ENCODE peak calls at places on chromosomes 4 and X, in ten cellular contexts. T, N, R, C, H, O, Q, Y, Z and B are unnamed samples.

GRCh38 chr4:127686656-127687055 is 43.5 kb upstream of the SLC25A31 start:
- DNase-seq in T (no peak), N (no peak), R (no peak), C (peak), H (no peak), O (no peak), Q (no peak), Y (peak), Z (no peak), B (no peak)

GRCh38 chrX:50812995-50813842 is 775 bp downstream of the SHROOM4 start:
- DNase-seq in T (peak), N (peak), R (peak), C (no peak), H (no peak), O (peak), Q (peak), Y (peak), Z (peak), B (no peak)

GRCh38 chrX:51893931-51894696 is 691 bp downstream of the MAGED1 start:
- DNase-seq in T (peak), N (no peak), R (no peak), C (no peak), H (peak), O (peak), Q (peak), Y (peak), Z (no peak), B (no peak)

GRCh38 chr4:2255501-2256155 is 6.3 kb downstream of the MXD4 start:
- DNase-seq in T (no peak), N (peak), R (no peak), C (no peak), H (peak), O (peak), Q (no peak), Y (no peak), Z (peak), B (no peak)

GRCh38 chr4:107896158-107896645 is 35.1 kb upstream of the CYP2U1 start:
- DNase-seq in T (no peak), N (no peak), R (no peak), C (peak), H (no peak), O (no peak), Q (peak), Y (peak), Z (no peak), B (no peak)

GRCh38 chr4:134313591-134313990 is 112.0 kb upstream of the PABPC4L start:
- DNase-seq in T (no peak), N (no peak), R (no peak), C (no peak), H (no peak), O (no peak), Q (peak), Y (no peak), Z (no peak), B (no peak)

GRCh38 chr4:64582492-64582891 is 173.2 kb upstream of the TECRL start:
- DNase-seq in T (no peak), N (no peak), R (no peak), C (no peak), H (no peak), O (no peak), Q (no peak), Y (no peak), Z (no peak), B (no peak)

GRCh38 chrX:8374041-8374825 is 90.4 kb upstream of the VCX3B start:
- DNase-seq in T (no peak), N (no peak), R (no peak), C (no peak), H (no peak), O (no peak), Q (no peak), Y (peak), Z (no peak), B (no peak)

GRCh38 chrX:106484233-106484632 is 127.5 kb upstream of the RADX start:
- DNase-seq in T (no peak), N (no peak), R (no peak), C (no peak), H (peak), O (no peak), Q (no peak), Y (no peak), Z (no peak), B (no peak)

GRCh38 chr4:152903658-152904057 is 32.5 kb upstream of the FHDC1 start:
- DNase-seq in T (no peak), N (no peak), R (no peak), C (no peak), H (no peak), O (no peak), Q (no peak), Y (no peak), Z (no peak), B (no peak)

GRCh38 chr4:156763511-156763910 is 208.1 kb downstream of the PDGFC start:
- DNase-seq in T (no peak), N (no peak), R (no peak), C (peak), H (no peak), O (no peak), Q (peak), Y (no peak), Z (no peak), B (no peak)

GRCh38 chr4:74598611-74599325 is 153.8 kb downstream of the AREG start:
- DNase-seq in T (no peak), N (no peak), R (no peak), C (no peak), H (no peak), O (no peak), Q (peak), Y (no peak), Z (no peak), B (no peak)

GRCh38 chr4:139555705-139556070 is 331 bp downstream of the SETD7 start:
- DNase-seq in T (no peak), N (peak), R (peak), C (no peak), H (no peak), O (peak), Q (peak), Y (no peak), Z (peak), B (no peak)

GRCh38 chr4:7842384-7843279 is 97.0 kb downstream of the AFAP1 start:
- DNase-seq in T (no peak), N (no peak), R (no peak), C (peak), H (no peak), O (peak), Q (peak), Y (peak), Z (no peak), B (no peak)

GRCh38 chr4:31007858-31008257 is 287.7 kb downstream of the PCDH7 start:
- DNase-seq in T (no peak), N (no peak), R (no peak), C (no peak), H (no peak), O (no peak), Q (no peak), Y (no peak), Z (no peak), B (no peak)

GRCh38 chr4:1499465-1499864 is 93.2 kb upstream of the NKX1-1 start:
- DNase-seq in T (no peak), N (no peak), R (no peak), C (no peak), H (no peak), O (no peak), Q (no peak), Y (no peak), Z (peak), B (no peak)

GRCh38 chr4:77617203-77617602 is 11.6 kb downstream of the CXCL13 start:
- DNase-seq in T (no peak), N (no peak), R (no peak), C (no peak), H (no peak), O (no peak), Q (no peak), Y (peak), Z (no peak), B (no peak)

GRCh38 chr4:41644288-41644914 is 104.1 kb downstream of the PHOX2B start:
- DNase-seq in T (peak), N (peak), R (peak), C (peak), H (peak), O (peak), Q (peak), Y (no peak), Z (peak), B (no peak)

GRCh38 chr4:155322782-155323181 is 54.0 kb downstream of the MAP9 start:
- DNase-seq in T (no peak), N (no peak), R (no peak), C (no peak), H (no peak), O (no peak), Q (no peak), Y (no peak), Z (no peak), B (no peak)

GRCh38 chrX:38939067-38939466 is 137.8 kb downstream of the MID1IP1 start:
- DNase-seq in T (no peak), N (no peak), R (no peak), C (peak), H (no peak), O (peak), Q (peak), Y (no peak), Z (no peak), B (no peak)

GRCh38 chr4:40514409-40515025 is 115.1 kb downstream of the RBM47 start:
- DNase-seq in T (no peak), N (no peak), R (no peak), C (no peak), H (no peak), O (no peak), Q (no peak), Y (peak), Z (no peak), B (no peak)

GRCh38 chr4:102326951-102327350 is 18.3 kb downstream of the SLC39A8 start:
- DNase-seq in T (no peak), N (no peak), R (no peak), C (no peak), H (no peak), O (no peak), Q (no peak), Y (no peak), Z (no peak), B (no peak)

GRCh38 chr4:10461091-10461849 is 4.0 kb upstream of the ZNF518B start:
- DNase-seq in T (peak), N (peak), R (peak), C (peak), H (peak), O (peak), Q (peak), Y (no peak), Z (peak), B (no peak)

GRCh38 chr4:52956691-52957090 is 94.6 kb downstream of the RASL11B start:
- DNase-seq in T (no peak), N (no peak), R (no peak), C (no peak), H (no peak), O (no peak), Q (no peak), Y (no peak), Z (no peak), B (no peak)

GRCh38 chr4:54513231-54513630 is 144.5 kb upstream of the KIT start:
- DNase-seq in T (no peak), N (no peak), R (no peak), C (peak), H (no peak), O (peak), Q (peak), Y (peak), Z (no peak), B (no peak)

GRCh38 chr4:138235419-138235952 is 6.7 kb downstream of the SLC7A11 start:
- DNase-seq in T (no peak), N (no peak), R (no peak), C (peak), H (no peak), O (no peak), Q (peak), Y (peak), Z (no peak), B (no peak)

GRCh38 chrX:103554687-103555417 is 30.5 kb upstream of the TCEAL4 start:
- DNase-seq in T (peak), N (no peak), R (peak), C (no peak), H (peak), O (peak), Q (peak), Y (no peak), Z (no peak), B (no peak)

GRCh38 chr4:86107112-86107511 is 252.7 kb downstream of the MAPK10 start:
- DNase-seq in T (no peak), N (no peak), R (no peak), C (no peak), H (no peak), O (no peak), Q (no peak), Y (no peak), Z (no peak), B (no peak)

GRCh38 chrX:151983186-151983585 is 8.7 kb upstream of the GABRE start:
- DNase-seq in T (no peak), N (no peak), R (no peak), C (no peak), H (no peak), O (no peak), Q (no peak), Y (no peak), Z (no peak), B (no peak)

GRCh38 chr4:147408189-147408588 is 72.7 kb upstream of the EDNRA start:
- DNase-seq in T (no peak), N (no peak), R (no peak), C (no peak), H (no peak), O (no peak), Q (no peak), Y (no peak), Z (no peak), B (no peak)

GRCh38 chrX:129318375-129318774 is 204.9 kb downstream of the SMARCA1 start:
- DNase-seq in T (no peak), N (no peak), R (no peak), C (no peak), H (no peak), O (peak), Q (peak), Y (peak), Z (no peak), B (no peak)

GRCh38 chr4:56424697-56425514 is 10.5 kb downstream of the PPAT start:
- DNase-seq in T (no peak), N (no peak), R (no peak), C (peak), H (peak), O (peak), Q (peak), Y (peak), Z (no peak), B (no peak)

GRCh38 chr4:57544811-57545654 is 434.8 kb upstream of the IGFBP7 start:
- DNase-seq in T (no peak), N (no peak), R (no peak), C (no peak), H (no peak), O (no peak), Q (no peak), Y (no peak), Z (no peak), B (no peak)

GRCh38 chrX:136237074-136237473 is 14.1 kb downstream of the MAP7D3 start:
- DNase-seq in T (no peak), N (no peak), R (no peak), C (no peak), H (no peak), O (no peak), Q (no peak), Y (no peak), Z (no peak), B (no peak)

GRCh38 chr4:80138556-80139538 is 58.5 kb upstream of the PRDM8 start:
- DNase-seq in T (no peak), N (no peak), R (no peak), C (peak), H (peak), O (no peak), Q (peak), Y (peak), Z (no peak), B (peak)

GRCh38 chr4:3112979-3113469 is 38.5 kb downstream of the HTT start:
- DNase-seq in T (no peak), N (no peak), R (no peak), C (no peak), H (no peak), O (no peak), Q (no peak), Y (peak), Z (no peak), B (no peak)

GRCh38 chr4:8409271-8410065 is 31.1 kb downstream of the ACOX3 start:
- DNase-seq in T (no peak), N (peak), R (no peak), C (no peak), H (peak), O (no peak), Q (peak), Y (peak), Z (peak), B (no peak)

GRCh38 chr4:141131738-141132688 is 1.3 kb downstream of the RNF150 start:
- DNase-seq in T (no peak), N (peak), R (peak), C (no peak), H (no peak), O (peak), Q (peak), Y (no peak), Z (no peak), B (no peak)